ENCODE peak calls at places on chromosomes 5 and 9, in eight cellular contexts. Y, T, H, G, C, F, V and I are unnamed samples.

GRCh38 chr5:85656050-85656449 is 961.7 kb upstream of the COX7C start:
- DNase-seq in C (no peak), Y (no peak), F (no peak), V (no peak), H (no peak), T (no peak), G (no peak), I (no peak)

GRCh38 chr5:45508155-45508554 is 188.0 kb downstream of the HCN1 start:
- DNase-seq in T (no peak), G (no peak), Y (no peak), C (no peak), F (no peak), V (no peak), H (no peak), I (no peak)

GRCh38 chr5:1412163-1412562 is 33.1 kb downstream of the SLC6A3 start:
- DNase-seq in T (no peak), Y (no peak), F (no peak), G (no peak), C (no peak), V (peak), H (no peak), I (no peak)

GRCh38 chr9:122370869-122371467 is at the start of gene PTGS1:
- DNase-seq in C (no peak), F (peak), V (peak), Y (no peak), T (peak), H (no peak), G (peak), I (no peak)

GRCh38 chr5:76521240-76521758 is 101.9 kb downstream of the F2RL2 start:
- DNase-seq in Y (no peak), V (no peak), T (peak), G (no peak), C (peak), F (no peak), H (no peak), I (no peak)

GRCh38 chr5:68114641-68115040 is 100.9 kb upstream of the PIK3R1 start:
- DNase-seq in Y (no peak), T (peak), G (no peak), V (no peak), F (no peak), C (no peak), H (no peak), I (peak)

GRCh38 chr9:128412120-128412790 is 8.4 kb upstream of the CERCAM start:
- DNase-seq in H (peak), T (no peak), Y (no peak), C (peak), G (peak), F (peak), V (no peak), I (no peak)

GRCh38 chr5:52469835-52470234 is 317.9 kb upstream of the ITGA1 start:
- DNase-seq in C (no peak), H (no peak), V (no peak), Y (no peak), G (no peak), T (no peak), F (no peak), I (no peak)

GRCh38 chr5:160919610-160920009 is 67.6 kb upstream of the ATP10B start:
- DNase-seq in H (no peak), F (no peak), V (no peak), T (no peak), Y (no peak), C (no peak), G (no peak), I (no peak)

GRCh38 chr5:80177236-80177635 is 78.6 kb downstream of the SERINC5 start:
- DNase-seq in H (no peak), C (no peak), F (no peak), V (no peak), Y (no peak), G (no peak), T (no peak), I (no peak)

GRCh38 chr5:134188092-134188491 is 11.3 kb upstream of the SKP1 start:
- DNase-seq in H (no peak), F (no peak), Y (no peak), V (no peak), C (no peak), G (no peak), T (no peak), I (no peak)

GRCh38 chr9:2967779-2968178 is 123.9 kb upstream of the PUM3 start:
- DNase-seq in Y (no peak), V (no peak), H (no peak), F (no peak), G (no peak), C (no peak), T (no peak), I (peak)

GRCh38 chr5:51242453-51242852 is 140.8 kb upstream of the ISL1 start:
- DNase-seq in G (no peak), C (peak), V (no peak), T (no peak), F (no peak), H (no peak), Y (no peak), I (no peak)

GRCh38 chr5:132427285-132428146 is 58.0 kb downstream of the SLC22A5 start:
- DNase-seq in V (peak), Y (no peak), F (peak), G (peak), C (peak), T (no peak), H (peak), I (no peak)

GRCh38 chr9:90256345-90256744 is 386.3 kb downstream of the DIRAS2 start:
- DNase-seq in G (no peak), C (no peak), H (no peak), V (no peak), T (no peak), Y (no peak), F (no peak), I (no peak)

GRCh38 chr5:96226941-96227552 is 206.0 kb downstream of the PCSK1 start:
- DNase-seq in Y (no peak), C (peak), F (peak), H (no peak), V (peak), G (no peak), T (peak), I (peak)

GRCh38 chr5:157718529-157718928 is 12.7 kb upstream of the THG1L start:
- DNase-seq in H (peak), G (no peak), C (peak), V (no peak), T (peak), F (peak), Y (no peak), I (peak)

GRCh38 chr9:137138058-137138697 is 776 bp upstream of the GRIN1 start:
- DNase-seq in V (no peak), H (no peak), C (no peak), G (no peak), F (no peak), T (no peak), Y (no peak), I (no peak)

GRCh38 chr5:180777475-180777874 is 25.1 kb downstream of the MGAT1 start:
- DNase-seq in G (no peak), H (no peak), T (no peak), V (no peak), F (no peak), C (no peak), Y (no peak), I (no peak)